ENCODE peak calls at places on chromosome 15, in seven cellular contexts. Z is OCI-LY7, H is GDM1, L is dorsolateral prefrontal cortex, S is H9, Y is anterior cingulate cortex, N is EH. T is an unnamed sample.

GRCh38 chr15:56245871-56246814 is 2.5 kb upstream of the RFX7 start:
- DNase-seq in Z (peak), H (peak), N (peak), S (peak), Y (peak), L (peak), T (peak)

GRCh38 chr15:100918034-100918689 is 995 bp upstream of the LRRK1 start:
- DNase-seq in N (peak), Z (peak), Y (peak), L (peak), H (peak), S (peak), T (peak)

GRCh38 chr15:25661898-25662297 is 201.2 kb downstream of the ATP10A start:
- DNase-seq in S (no peak), Z (no peak), N (peak), H (no peak), L (no peak), Y (no peak), T (no peak)

GRCh38 chr15:83379574-83379973 is 67.6 kb upstream of the SH3GL3 start:
- DNase-seq in H (no peak), L (no peak), Y (no peak), Z (no peak), N (peak), S (peak), T (no peak)

GRCh38 chr15:68414591-68414990 is 17.4 kb downstream of the ITGA11 start:
- DNase-seq in S (peak), N (no peak), H (no peak), Y (no peak), L (no peak), Z (no peak), T (peak)

GRCh38 chr15:73931441-73931840 is 5.2 kb downstream of the LOXL1 start:
- DNase-seq in L (no peak), Y (no peak), Z (no peak), H (no peak), N (no peak), S (no peak), T (peak)

GRCh38 chr15:35603298-35603697 is 57.3 kb upstream of the DPH6 start:
- DNase-seq in L (no peak), Y (no peak), H (no peak), N (peak), Z (no peak), S (no peak), T (no peak)

GRCh38 chr15:85828869-85829268 is 34.1 kb upstream of the KLHL25 start:
- DNase-seq in L (no peak), Z (peak), Y (no peak), N (no peak), H (no peak), S (no peak), T (no peak)

GRCh38 chr15:81323559-81323943 is 390 bp downstream of the STARD5 start:
- DNase-seq in S (no peak), N (no peak), H (no peak), Y (no peak), Z (no peak), L (no peak), T (no peak)

GRCh38 chr15:78708713-78709112 is 67.7 kb upstream of the CHRNB4 start:
- DNase-seq in Y (no peak), L (no peak), N (no peak), H (no peak), Z (no peak), S (no peak), T (no peak)

GRCh38 chr15:63899193-63899592 is 65.4 kb upstream of the HERC1 start:
- DNase-seq in L (no peak), Z (no peak), S (no peak), H (no peak), N (no peak), Y (no peak), T (peak)

T was measured in tibial artery.